ENCODE peak calls at places on chromosome 13, in eight cellular contexts. B is GM12865; W is activated naive CD8-positive, alpha-beta T cell treated with anti-CD3 and anti-CD28 coated beads for 36 hours; S is activated T-helper 1 cell treated with anti-CD3 and anti-CD28 coated beads, Interleukin-2, amount 50 U/mL, for 16 hours; G is CD4-positive, alpha-beta T cell; J is left kidney; Y is glomerular endothelial cell; U is RPMI8226. L is an unnamed sample.

GRCh38 chr13:30308548-30308947 is 1.2 kb upstream of the KATNAL1 start:
- DNase-seq in Y (no peak), S (no peak), W (no peak), U (no peak), J (no peak), G (no peak), B (peak; percentile 51), L (no peak)

GRCh38 chr13:33999830-34000605 is 182.1 kb downstream of the RFC3 start:
- DNase-seq in W (no peak), B (no peak), G (no peak), U (no peak), S (no peak), Y (no peak), J (no peak), L (peak; percentile 77)

GRCh38 chr13:51422484-51422883 is 30.4 kb downstream of the INTS6 start:
- DNase-seq in Y (no peak), W (no peak), B (no peak), J (no peak), G (no peak), S (no peak), U (no peak), L (no peak)

GRCh38 chr13:100983111-100983510 is 308.5 kb upstream of the TMTC4 start:
- DNase-seq in W (no peak), S (no peak), J (no peak), Y (no peak), U (no peak), B (no peak), G (no peak), L (no peak)

GRCh38 chr13:28503182-28503980 is 8.5 kb upstream of the FLT1 start:
- DNase-seq in Y (no peak), U (no peak), S (no peak), J (no peak), G (no peak), B (no peak), W (no peak), L (no peak)

GRCh38 chr13:79647518-79647917 is 166.6 kb downstream of the NDFIP2 start:
- DNase-seq in J (peak; percentile 56), W (no peak), Y (peak; percentile 52), S (no peak), G (no peak), B (no peak), U (no peak), L (peak; percentile 91)

GRCh38 chr13:44103721-44104490 is 224.2 kb downstream of the LACC1 start:
- DNase-seq in G (no peak), Y (no peak), W (no peak), S (no peak), B (no peak), J (no peak), U (no peak), L (no peak)

GRCh38 chr13:98575009-98575866 is 1.7 kb downstream of the STK24 start:
- DNase-seq in G (no peak), W (no peak), S (no peak), Y (no peak), J (peak; percentile 54), U (peak; percentile 16), B (no peak), L (no peak)

GRCh38 chr13:51267581-51267980 is 45.4 kb downstream of the FAM124A start:
- DNase-seq in W (no peak), S (no peak), B (no peak), G (no peak), U (no peak), J (peak; percentile 23), Y (no peak), L (no peak)

GRCh38 chr13:49625392-49626137 is 2.7 kb upstream of the ARL11 start:
- DNase-seq in W (no peak), J (peak; percentile 41), S (no peak), G (no peak), U (peak; percentile 35), B (no peak), Y (no peak), L (no peak)

GRCh38 chr13:113404723-113405471 is 41.0 kb upstream of the GRTP1 start:
- DNase-seq in S (no peak), J (peak; percentile 51), U (no peak), W (no peak), G (no peak), B (no peak), Y (no peak), L (no peak)

GRCh38 chr13:23497186-23497585 is 63.7 kb upstream of the SACS start:
- DNase-seq in W (no peak), G (no peak), B (no peak), S (no peak), U (no peak), Y (no peak), J (no peak), L (no peak)

GRCh38 chr13:66952507-66952906 is 277.6 kb downstream of the PCDH9 start:
- DNase-seq in S (no peak), B (no peak), J (no peak), Y (no peak), W (no peak), G (no peak), U (no peak), L (no peak)

GRCh38 chr13:51523082-51523518 is 61.2 kb upstream of the WDFY2 start:
- DNase-seq in W (peak; percentile 12), J (peak; percentile 14), G (peak; percentile 2), B (no peak), S (no peak), Y (no peak), U (no peak), L (no peak)

GRCh38 chr13:43185206-43185605 is 161.8 kb downstream of the DNAJC15 start:
- DNase-seq in Y (no peak), J (no peak), W (no peak), G (no peak), S (no peak), U (no peak), B (peak; percentile 47), L (no peak)

GRCh38 chr13:106350208-106350607 is 185.3 kb downstream of the EFNB2 start:
- DNase-seq in J (peak; percentile 39), G (no peak), W (no peak), B (no peak), S (no peak), U (no peak), Y (no peak), L (peak; percentile 80)

GRCh38 chr13:23678768-23679167 is 108.6 kb downstream of the TNFRSF19 start:
- DNase-seq in B (peak; percentile 54), U (no peak), W (no peak), J (peak; percentile 41), G (no peak), Y (no peak), S (no peak), L (no peak)

GRCh38 chr13:98456423-98456845 is 120.5 kb downstream of the STK24 start:
- DNase-seq in S (no peak), U (no peak), J (no peak), W (no peak), B (no peak), Y (no peak), G (no peak), L (no peak)

GRCh38 chr13:80783926-80784325 is 443.0 kb upstream of the SPRY2 start:
- DNase-seq in W (no peak), J (peak; percentile 72), S (no peak), U (no peak), B (no peak), Y (no peak), G (no peak), L (no peak)

GRCh38 chr13:42487221-42487620 is 86.7 kb upstream of the TNFSF11 start:
- DNase-seq in B (no peak), S (no peak), J (no peak), U (no peak), G (no peak), W (no peak), Y (no peak), L (no peak)

GRCh38 chr13:98707309-98707999 is 45.0 kb downstream of the SLC15A1 start:
- DNase-seq in U (no peak), G (no peak), Y (no peak), J (no peak), B (peak; percentile 11), W (no peak), S (no peak), L (no peak)

GRCh38 chr13:34345601-34345939 is 527.6 kb downstream of the RFC3 start:
- DNase-seq in S (no peak), J (no peak), G (no peak), B (no peak), Y (no peak), U (no peak), W (no peak), L (no peak)